ENCODE peak calls at places on chromosome 17, in four cellular contexts. O, V, X and C are unnamed samples.

GRCh38 chr17:71217769-71218168 is 903.1 kb upstream of the SOX9 start:
- DNase-seq in X (no peak), O (no peak), V (no peak), C (no peak)

GRCh38 chr17:43552229-43552837 is 6.2 kb upstream of the ETV4 start:
- DNase-seq in X (no peak), V (no peak), O (no peak), C (no peak)

GRCh38 chr17:28334666-28335200 is 539 bp downstream of the IFT20 start:
- DNase-seq in O (no peak), V (no peak), X (no peak), C (no peak)

GRCh38 chr17:6303664-6304063 is 131.3 kb downstream of the AIPL1 start:
- DNase-seq in V (no peak), X (no peak), O (no peak), C (no peak)

GRCh38 chr17:56752263-56752662 is 81.5 kb downstream of the C17orf67 start:
- DNase-seq in O (no peak), X (no peak), V (no peak), C (no peak)

GRCh38 chr17:39194089-39194984 is 3.1 kb downstream of the CACNB1 start:
- DNase-seq in X (no peak), O (no peak), V (no peak), C (no peak)

GRCh38 chr17:9874722-9875121 is 30.3 kb downstream of the RCVRN start:
- DNase-seq in V (no peak), O (no peak), X (no peak), C (no peak)

GRCh38 chr17:79997004-79997673 is 38.5 kb downstream of the TBC1D16 start:
- DNase-seq in V (no peak), X (peak; percentile 41), O (peak; percentile 47), C (peak; percentile 41)

GRCh38 chr17:2749784-2750181 is 331 bp upstream of the CCDC92B start:
- DNase-seq in X (peak; percentile 33), V (peak; percentile 88), O (peak; percentile 65), C (peak; percentile 68)

GRCh38 chr17:57461082-57461481 is 204.8 kb downstream of the MSI2 start:
- DNase-seq in V (no peak), X (no peak), O (no peak), C (no peak)

GRCh38 chr17:18964550-18964949 is 12.6 kb downstream of the SLC5A10 start:
- DNase-seq in V (no peak), X (no peak), O (no peak), C (no peak)

GRCh38 chr17:60745544-60745943 is 67.9 kb downstream of the BCAS3 start:
- DNase-seq in V (no peak), X (no peak), O (no peak), C (no peak)

GRCh38 chr17:48160177-48160967 is 52.8 kb downstream of the SNX11 start:
- DNase-seq in X (no peak), O (no peak), V (peak; percentile 39), C (no peak)

GRCh38 chr17:16325964-16326363 is 27.3 kb downstream of the CENPV start:
- DNase-seq in V (no peak), X (no peak), O (no peak), C (no peak)

GRCh38 chr17:28928061-28928460 is 23.3 kb downstream of the PHF12 start:
- DNase-seq in X (no peak), V (no peak), O (no peak), C (no peak)

GRCh38 chr17:71883258-71883657 is 237.6 kb upstream of the SOX9 start:
- DNase-seq in X (no peak), O (no peak), V (no peak), C (no peak)

GRCh38 chr17:82017612-82018151 is 5.0 kb downstream of the CENPX start:
- DNase-seq in V (no peak), X (no peak), O (no peak), C (no peak)

GRCh38 chr17:27240802-27241155 is 53.1 kb upstream of the WSB1 start:
- DNase-seq in V (no peak), O (no peak), X (no peak), C (no peak)

GRCh38 chr17:40519089-40519775 is 17.8 kb upstream of the TNS4 start:
- DNase-seq in V (no peak), O (no peak), X (no peak), C (no peak)